ENCODE peak calls at places on chromosomes 7 and 10, in nine cellular contexts. I is tibial nerve, Q is heart left ventricle, Z is vagina, S is A549, U is uterus, D is endothelial cell of umbilical vein, T is IMR-90, B is stomach. K is an unnamed sample.

GRCh38 chr10:23994459-23995046 is 214.4 kb upstream of the KIAA1217 start:
- DNase-seq in S (peak), D (peak), U (peak), Q (peak), Z (no peak), B (peak), I (peak), T (peak), K (no peak)

GRCh38 chr10:14601872-14602725 is 172.6 kb downstream of the FAM107B start:
- DNase-seq in S (peak), U (peak), Z (no peak), D (peak), I (no peak), T (peak), B (peak), Q (no peak), K (no peak)

GRCh38 chr7:159370-160270 is 32.8 kb upstream of the FAM20C start:
- DNase-seq in U (no peak), B (no peak), T (no peak), S (no peak), Z (no peak), Q (peak), D (no peak), I (no peak), K (no peak)

GRCh38 chr10:124146491-124146890 is 53.1 kb upstream of the CHST15 start:
- DNase-seq in Q (no peak), Z (no peak), T (no peak), U (no peak), D (no peak), S (no peak), B (no peak), I (no peak), K (no peak)

GRCh38 chr7:44964831-44965440 is 13.9 kb downstream of the MYO1G start:
- DNase-seq in S (no peak), T (no peak), Z (no peak), Q (no peak), B (no peak), I (no peak), D (no peak), U (no peak), K (peak)

GRCh38 chr7:114639456-114639855 is 224.8 kb downstream of the FOXP2 start:
- DNase-seq in B (no peak), Q (no peak), T (no peak), S (no peak), I (no peak), U (no peak), Z (no peak), D (no peak), K (no peak)

GRCh38 chr7:136339464-136339863 is 362.3 kb upstream of the MTPN start:
- DNase-seq in T (no peak), I (no peak), B (no peak), D (no peak), U (no peak), Q (no peak), S (no peak), Z (no peak), K (no peak)

GRCh38 chr7:135189961-135190360 is 19.5 kb upstream of the CYREN start:
- DNase-seq in S (no peak), T (no peak), I (no peak), Z (peak), Q (no peak), U (no peak), B (peak), D (no peak), K (no peak)

GRCh38 chr7:114243646-114244045 is 171.0 kb upstream of the FOXP2 start:
- DNase-seq in D (no peak), S (no peak), U (no peak), Z (no peak), T (no peak), I (no peak), B (no peak), Q (no peak), K (no peak)

GRCh38 chr10:132443605-132443997 is 46.6 kb downstream of the PWWP2B start:
- DNase-seq in U (no peak), T (peak), D (no peak), I (no peak), Q (no peak), S (no peak), B (no peak), Z (no peak), K (peak)

GRCh38 chr7:99837649-99838361 is 10.0 kb downstream of the CYP3A43 start:
- DNase-seq in T (no peak), I (no peak), B (no peak), U (no peak), S (no peak), D (no peak), Q (no peak), Z (no peak), K (no peak)

GRCh38 chr10:68154211-68154497 is 44.9 kb downstream of the MYPN start:
- DNase-seq in B (no peak), I (no peak), S (no peak), T (peak), Q (peak), U (peak), Z (no peak), D (no peak), K (no peak)

GRCh38 chr7:51016546-51016945 is 233.8 kb upstream of the GRB10 start:
- DNase-seq in Z (peak), D (no peak), Q (no peak), I (no peak), S (no peak), U (no peak), T (no peak), B (no peak), K (no peak)

GRCh38 chr10:1519391-1519790 is 217.9 kb downstream of the ADARB2 start:
- DNase-seq in U (no peak), D (no peak), T (no peak), I (no peak), Z (peak), Q (no peak), B (no peak), S (no peak), K (no peak)

GRCh38 chr7:88759956-88760515 is 536 bp downstream of the ZNF804B start:
- DNase-seq in Z (no peak), S (no peak), T (no peak), Q (no peak), D (peak), U (no peak), B (no peak), I (no peak), K (no peak)

GRCh38 chr10:73923935-73924598 is 13.1 kb downstream of the PLAU start:
- DNase-seq in D (no peak), S (no peak), U (no peak), B (no peak), Z (no peak), I (no peak), T (no peak), Q (no peak), K (no peak)

GRCh38 chr10:14822879-14823755 is 14.7 kb downstream of the CDNF start:
- DNase-seq in T (peak), I (peak), B (peak), U (peak), D (peak), Q (peak), Z (no peak), S (peak), K (no peak)

GRCh38 chr10:120948889-120949382 is 97.8 kb downstream of the WDR11 start:
- DNase-seq in T (peak), I (peak), Z (peak), Q (peak), D (peak), S (no peak), U (peak), B (peak), K (peak)

GRCh38 chr7:104791065-104791464 is 222.9 kb upstream of the KMT2E start:
- DNase-seq in Z (no peak), B (no peak), T (no peak), D (peak), I (no peak), Q (no peak), S (no peak), U (no peak), K (no peak)

GRCh38 chr7:102426268-102427031 is 6.9 kb upstream of the ORAI2 start:
- DNase-seq in B (no peak), I (no peak), T (no peak), U (no peak), D (no peak), S (no peak), Q (no peak), Z (no peak), K (no peak)

GRCh38 chr7:50534690-50535290 is 30.4 kb downstream of the DDC start:
- DNase-seq in U (no peak), Q (no peak), S (peak), D (peak), I (no peak), T (peak), B (no peak), Z (no peak), K (no peak)

GRCh38 chr10:104327745-104328635 is 10.3 kb downstream of the ITPRIP start:
- DNase-seq in Z (no peak), S (no peak), I (no peak), Q (peak), T (peak), U (no peak), B (no peak), D (peak), K (no peak)

GRCh38 chr10:124018886-124019525 is 74.4 kb downstream of the CHST15 start:
- DNase-seq in Z (no peak), S (no peak), U (no peak), I (no peak), D (no peak), T (no peak), B (no peak), Q (peak), K (peak)

GRCh38 chr10:61285749-61286148 is 167.4 kb downstream of the TMEM26 start:
- DNase-seq in S (no peak), D (no peak), B (no peak), I (no peak), U (no peak), T (no peak), Q (no peak), Z (no peak), K (no peak)

GRCh38 chr7:144513332-144513731 is 109.8 kb upstream of the NOBOX start:
- DNase-seq in T (no peak), S (peak), Z (no peak), Q (no peak), U (no peak), D (peak), B (no peak), I (no peak), K (no peak)

GRCh38 chr7:127941471-127941870 is 89.8 kb downstream of the LRRC4 start:
- DNase-seq in D (no peak), U (no peak), I (no peak), B (no peak), S (no peak), Z (no peak), T (no peak), Q (no peak), K (no peak)

GRCh38 chr10:114822771-114823463 is 1.3 kb downstream of the FHIP2A start:
- DNase-seq in Q (no peak), B (no peak), S (no peak), U (no peak), D (peak), Z (no peak), T (peak), I (no peak), K (no peak)
- TF ChIP-seq POLR2A in Q (no peak), B (no peak), S (no peak), U (no peak), D (no peak), Z (no peak), T (peak), I (no peak), K (peak)

DNA sequence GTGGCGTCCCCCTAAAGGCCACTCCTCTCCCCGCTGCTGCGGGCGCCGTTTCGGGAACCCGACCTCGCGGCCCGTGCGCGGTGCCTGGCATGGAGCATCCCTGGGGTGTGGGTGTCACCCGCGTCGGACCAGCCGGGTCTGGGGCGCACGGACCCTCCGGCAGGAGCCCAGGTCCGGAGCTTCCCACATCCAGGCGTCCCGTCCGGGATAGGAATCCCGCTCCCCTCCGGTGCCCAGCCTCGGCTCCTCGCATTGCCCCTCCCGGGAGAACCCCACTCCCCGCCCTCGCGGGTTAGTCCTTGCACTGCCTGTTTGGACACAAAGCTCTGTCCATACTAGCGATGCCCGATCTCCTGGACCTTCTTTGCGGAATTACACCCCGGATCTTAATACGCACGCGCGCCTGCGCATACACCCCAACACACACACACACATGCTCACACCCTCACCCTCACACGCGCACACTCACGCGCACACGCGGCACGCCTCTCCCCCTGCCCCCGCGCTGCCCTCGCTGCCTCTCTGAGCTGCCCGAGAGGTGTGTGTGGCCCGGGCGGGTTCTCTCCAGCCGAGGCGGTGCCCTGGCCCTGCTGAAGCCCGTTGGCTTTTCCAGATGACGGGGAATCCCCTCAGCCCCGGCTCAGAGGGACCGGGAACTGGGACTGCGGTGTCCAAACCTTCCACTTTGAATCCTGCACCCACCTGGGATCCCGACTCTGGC is 925 bp downstream of the MTURN start:
- DNase-seq in T (peak), I (peak), S (peak), Z (no peak), D (peak), B (peak), U (peak), Q (peak), K (peak)
- TF ChIP-seq POLR2A in T (no peak), I (peak), S (no peak), Z (no peak), D (no peak), B (no peak), U (no peak), Q (no peak), K (no peak)

GRCh38 chr7:94301024-94301588 is 93.6 kb upstream of the COL1A2 start:
- DNase-seq in U (peak), B (peak), I (peak), Q (peak), D (peak), Z (peak), T (peak), S (peak), K (no peak)
- TF ChIP-seq POLR2A in U (no peak), B (no peak), I (no peak), Q (no peak), D (no peak), Z (no peak), T (peak), S (no peak), K (no peak)

DNA sequence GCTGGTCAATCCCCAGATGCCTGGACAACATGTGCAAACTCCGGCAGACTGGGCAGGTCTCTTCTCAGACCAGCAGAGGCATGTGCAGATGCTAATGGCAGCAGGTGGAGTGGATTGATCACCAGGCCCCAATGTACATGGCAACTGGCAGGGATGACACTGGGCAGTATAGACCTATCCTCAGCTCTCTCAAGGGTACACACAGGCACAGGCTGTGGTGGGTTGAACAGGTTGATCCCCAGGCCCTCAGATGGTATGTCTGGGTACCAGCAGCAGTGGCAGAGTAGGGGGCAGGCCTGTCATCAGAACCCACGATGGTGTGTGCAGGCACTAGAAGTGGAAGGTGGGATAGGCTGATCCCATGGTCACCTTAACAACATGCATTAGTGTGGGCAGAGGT is 98.7 kb downstream of the LANCL2 start:
- DNase-seq in U (no peak), Z (peak), B (peak), I (no peak), S (no peak), T (no peak), Q (no peak), D (no peak), K (no peak)
- TF ChIP-seq POLR2A in U (no peak), Z (no peak), B (no peak), I (no peak), S (no peak), T (no peak), Q (no peak), D (no peak), K (no peak)